ENCODE peak calls at places on chromosome 11, in nine cellular contexts. P is NAMALWA; V is neural crest cell; X is dorsolateral prefrontal cortex; W is foreskin keratinocyte; O is stimulated activated effector memory CD8-positive, alpha-beta T cell treated with anti-CD3 and anti-CD28 coated beads, Interleukin-12 subunit alpha, Interleukin-12 subunit beta, amount 100 ng/mL, for 72 hours; F is adrenal gland; A is ovary; T is amniotic stem cell. K is an unnamed sample.

GRCh38 chr11:44865866-44866272 is 84.8 kb downstream of the TP53I11 start:
- DNase-seq in T (no peak), A (no peak), X (no peak), V (no peak), O (no peak), P (no peak), F (peak), W (no peak), K (peak)

GRCh38 chr11:134466035-134466908 is 54.2 kb upstream of the B3GAT1 start:
- DNase-seq in P (no peak), O (no peak), A (no peak), W (no peak), T (no peak), F (no peak), X (no peak), V (peak), K (no peak)

GRCh38 chr11:128195057-128195751 is 392.2 kb downstream of the ETS1 start:
- DNase-seq in A (no peak), X (no peak), O (no peak), P (peak), V (no peak), W (no peak), T (no peak), F (no peak), K (no peak)

GRCh38 chr11:1484716-1485503 is 1.7 kb downstream of the MOB2 start:
- DNase-seq in F (no peak), V (no peak), A (peak), T (no peak), W (no peak), X (no peak), P (no peak), O (no peak), K (peak)

GRCh38 chr11:64744544-64745218 is 739 bp upstream of the RASGRP2 start:
- DNase-seq in O (no peak), V (no peak), T (no peak), X (no peak), P (peak), A (no peak), F (no peak), W (no peak), K (no peak)

GRCh38 chr11:57143459-57143858 is 38.3 kb upstream of the LRRC55 start:
- DNase-seq in P (no peak), W (no peak), F (no peak), X (no peak), T (no peak), V (no peak), A (no peak), O (no peak), K (no peak)

GRCh38 chr11:65412271-65413076 is 10.1 kb upstream of the NEAT1 start:
- DNase-seq in T (no peak), P (no peak), X (no peak), O (no peak), F (no peak), W (no peak), A (no peak), V (no peak), K (peak)

GRCh38 chr11:86101493-86101892 is 32.6 kb upstream of the PICALM start:
- DNase-seq in T (no peak), F (no peak), P (no peak), X (no peak), V (no peak), O (no peak), W (peak), A (no peak), K (no peak)

GRCh38 chr11:12179019-12179418 is 68.6 kb downstream of the MICAL2 start:
- DNase-seq in V (no peak), F (no peak), A (no peak), X (no peak), P (no peak), T (no peak), W (no peak), O (no peak), K (no peak)

GRCh38 chr11:17352925-17353227 is 1.3 kb downstream of the NCR3LG1 start:
- DNase-seq in X (no peak), A (peak), W (peak), V (no peak), F (peak), O (peak), P (no peak), T (no peak), K (peak)

GRCh38 chr11:67022341-67022933 is 497 bp upstream of the SYT12 start:
- DNase-seq in P (no peak), V (no peak), A (peak), O (no peak), W (peak), T (no peak), F (peak), X (peak), K (no peak)

GRCh38 chr11:33699515-33700424 is 856 bp downstream of the C11orf91 start:
- DNase-seq in P (no peak), O (no peak), A (peak), W (no peak), X (no peak), V (peak), T (no peak), F (no peak), K (peak)